ENCODE peak calls at places on chromosomes 12 and 14, in eight cellular contexts. K is mammary epithelial cell; B is colonic mucosa; H is astrocyte; F is H7; V is spleen; X is CD8-positive, alpha-beta memory T cell; I is bronchial epithelial cell. L is an unnamed sample. For H3K36me3, the result is how much of the 10 kb centered on the place peaks cover.

GRCh38 chr14:68938515-68939423 is 40.3 kb downstream of the ACTN1 start:
- DNase-seq in X (no peak), I (no peak), H (no peak), F (no peak), B (peak), V (no peak), K (no peak), L (no peak)

GRCh38 chr14:53953002-53953827 is 3.4 kb downstream of the BMP4 start:
- DNase-seq in B (peak), F (peak), X (no peak), V (peak), K (peak), I (peak), H (peak), L (peak)

GRCh38 chr14:21023817-21024667 is 819 bp downstream of the NDRG2 start:
- DNase-seq in V (no peak), K (no peak), F (peak), X (peak), I (no peak), H (no peak), B (peak), L (no peak)

GRCh38 chr12:75705749-75706719 is 194.6 kb upstream of the KRR1 start:
- DNase-seq in F (no peak), H (peak), V (no peak), B (peak), X (no peak), K (no peak), I (peak), L (peak)

GRCh38 chr12:51009038-51009437 is 17.1 kb downstream of the SLC11A2 start:
- DNase-seq in X (peak), H (no peak), F (no peak), V (peak), K (no peak), B (peak), I (no peak), L (no peak)

GRCh38 chr14:31560759-31561154 is 447 bp upstream of the NUBPL start:
- DNase-seq in H (no peak), V (no peak), K (no peak), F (peak), I (no peak), B (no peak), X (no peak), L (no peak)

GRCh38 chr14:59305836-59306555 is 117.5 kb downstream of the DAAM1 start:
- DNase-seq in B (no peak), K (no peak), H (peak), I (peak), V (no peak), X (no peak), F (no peak), L (no peak)

GRCh38 chr12:124651508-124652273 is 84.3 kb upstream of the NCOR2 start:
- DNase-seq in I (peak), B (no peak), X (no peak), F (no peak), K (no peak), V (no peak), H (no peak), L (no peak)

GRCh38 chr12:63150255-63151060 is 543 bp downstream of the AVPR1A start:
- DNase-seq in H (no peak), B (no peak), F (peak), X (no peak), K (no peak), I (no peak), V (peak), L (no peak)

GRCh38 chr14:32724864-32725550 is 213.7 kb upstream of the NPAS3 start:
- DNase-seq in F (no peak), V (no peak), H (peak), I (peak), B (no peak), K (peak), X (no peak), L (peak)

GRCh38 chr12:121252712-121253345 is 42.9 kb downstream of the P2RX4 start:
- DNase-seq in F (no peak), K (no peak), I (no peak), V (no peak), B (no peak), X (no peak), H (no peak), L (no peak)

GRCh38 chr14:105220699-105221597 is 27.4 kb upstream of the BTBD6 start:
- DNase-seq in X (no peak), V (no peak), F (no peak), B (no peak), H (no peak), K (no peak), I (no peak), L (no peak)

GRCh38 chr12:125228519-125229260 is 163.5 kb downstream of the AACS start:
- DNase-seq in V (no peak), I (no peak), X (no peak), K (no peak), H (no peak), F (peak), B (no peak), L (no peak)

GRCh38 chr14:59882957-59883356 is 12.4 kb upstream of the RTN1 start:
- DNase-seq in I (peak), F (peak), V (no peak), X (no peak), B (no peak), H (no peak), K (no peak), L (no peak)

DNA sequence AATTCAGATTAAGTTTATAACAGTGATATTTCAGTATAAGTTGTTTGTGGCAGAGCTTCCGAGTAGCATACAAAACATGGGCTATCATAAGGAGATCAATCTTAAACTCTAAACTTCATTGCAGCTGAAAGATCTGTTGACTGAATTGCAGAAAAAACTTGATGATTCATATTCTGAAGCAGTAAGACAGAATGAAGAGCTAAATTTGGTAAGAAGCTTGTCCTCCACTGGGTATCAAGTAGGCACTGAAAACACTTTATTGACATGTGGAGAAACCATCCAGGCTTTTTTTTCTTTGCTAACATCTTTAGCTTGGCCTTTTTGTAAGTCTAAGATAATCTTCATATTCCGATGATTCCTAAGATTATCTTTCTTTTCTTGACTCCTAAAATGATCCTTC is 93.0 kb downstream of the KTN1 start:
- DNase-seq in F (no peak), I (no peak), K (no peak), X (no peak), B (no peak), H (no peak), V (no peak), L (no peak)
- H3K36me3 ChIP-seq in F (under half), I (under half), K (under half), X (under half), B (under half), H (under half), V (half or more), L (under half)

GRCh38 chr12:117178745-117179144 is 11.5 kb downstream of the FBXO21 start:
- DNase-seq in X (no peak), V (no peak), B (no peak), K (no peak), I (no peak), H (no peak), F (no peak), L (no peak)
- H3K36me3 ChIP-seq in X (half or more), V (half or more), B (under half), K (under half), I (under half), H (under half), F (under half), L (under half)

GRCh38 chr14:93186461-93186860 is 1.3 kb downstream of the LYSET start:
- DNase-seq in V (no peak), H (no peak), F (no peak), I (peak), X (no peak), B (no peak), K (no peak), L (no peak)
- H3K36me3 ChIP-seq in V (under half), H (under half), F (under half), I (under half), X (under half), B (under half), K (under half), L (under half)

GRCh38 chr12:57600395-57600794 is 4.2 kb upstream of the DTX3 start:
- DNase-seq in K (no peak), X (no peak), B (no peak), F (no peak), H (no peak), V (no peak), I (no peak), L (no peak)
- H3K36me3 ChIP-seq in K (under half), X (under half), B (under half), F (under half), H (under half), V (half or more), I (under half), L (under half)

DNA sequence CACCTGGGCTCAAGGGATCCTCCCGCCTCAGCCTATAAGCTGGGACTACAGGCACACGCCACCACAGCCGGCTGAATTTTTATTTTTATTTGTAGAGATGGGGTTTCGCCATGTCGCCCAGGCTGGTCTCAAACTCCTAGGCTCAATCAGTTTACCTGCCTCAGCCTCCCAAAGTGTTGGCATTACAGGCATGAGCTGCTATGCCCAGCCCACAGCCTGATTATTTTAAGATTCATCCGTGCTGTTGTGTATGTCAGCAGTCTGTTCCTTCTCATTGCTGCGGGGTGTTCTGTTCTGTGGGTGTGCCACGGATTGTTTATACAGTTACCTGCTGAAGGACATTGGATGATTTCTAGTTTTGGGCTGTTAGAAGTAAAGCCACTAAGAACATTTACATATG is 9.6 kb upstream of the EP400 start:
- DNase-seq in X (no peak), F (no peak), K (no peak), I (peak), V (no peak), H (no peak), B (no peak), L (no peak)
- H3K36me3 ChIP-seq in X (under half), F (under half), K (under half), I (under half), V (half or more), H (under half), B (under half), L (under half)

DNA sequence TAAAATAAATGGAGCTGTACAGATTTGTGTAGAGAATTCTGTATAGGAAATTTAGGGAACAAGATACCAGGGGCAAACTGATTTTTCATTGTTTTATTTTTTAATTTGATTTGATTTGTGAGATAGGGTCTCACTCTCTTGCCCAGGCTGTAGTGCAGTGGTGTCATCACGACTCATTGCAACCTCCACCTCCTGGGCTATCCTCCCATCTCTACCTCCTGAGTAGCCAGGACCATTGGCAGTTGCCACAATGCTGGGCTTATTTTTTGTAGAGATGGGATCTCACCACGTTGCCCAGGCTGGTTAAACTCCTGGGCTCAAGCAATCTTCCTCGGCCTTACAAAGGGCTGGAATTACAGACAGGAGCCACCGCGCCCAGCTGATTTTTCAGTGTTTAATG is 18.0 kb upstream of the TBK1 start:
- DNase-seq in F (no peak), X (no peak), K (no peak), I (no peak), V (no peak), B (no peak), H (no peak), L (no peak)
- H3K36me3 ChIP-seq in F (half or more), X (under half), K (half or more), I (under half), V (half or more), B (under half), H (half or more), L (under half)

GRCh38 chr14:46051801-46052200 is 599.8 kb downstream of the RPL10L start:
- DNase-seq in I (no peak), B (no peak), V (no peak), K (no peak), F (no peak), H (peak), X (no peak), L (no peak)
- H3K36me3 ChIP-seq in I (under half), B (under half), V (under half), K (under half), F (under half), H (under half), X (under half), L (under half)

GRCh38 chr12:2667716-2668440 is 126.9 kb upstream of the FKBP4 start:
- DNase-seq in I (no peak), K (no peak), B (no peak), X (no peak), H (no peak), F (no peak), V (peak), L (no peak)

GRCh38 chr12:2664721-2665577 is 129.8 kb upstream of the FKBP4 start:
- DNase-seq in K (no peak), V (peak), B (no peak), H (no peak), F (no peak), X (no peak), I (no peak), L (no peak)

GRCh38 chr12:2668816-2669215 is 126.0 kb upstream of the FKBP4 start:
- DNase-seq in I (no peak), K (no peak), B (no peak), H (no peak), X (no peak), F (no peak), V (peak), L (no peak)

GRCh38 chr12:2666846-2667245 is 127.9 kb upstream of the FKBP4 start:
- DNase-seq in X (no peak), V (peak), H (no peak), B (no peak), K (no peak), F (no peak), I (no peak), L (no peak)

GRCh38 chr12:2666411-2666810 is 128.4 kb upstream of the FKBP4 start:
- DNase-seq in K (no peak), V (peak), B (no peak), F (no peak), I (no peak), X (no peak), H (no peak), L (no peak)
- H3K36me3 ChIP-seq in K (under half), V (under half), B (under half), F (under half), I (under half), X (under half), H (under half), L (under half)

GRCh38 chr12:56718636-56719035 is 6.5 kb downstream of the NACA start:
- DNase-seq in V (no peak), H (no peak), X (no peak), I (no peak), K (no peak), F (no peak), B (no peak), L (no peak)
- H3K36me3 ChIP-seq in V (half or more), H (under half), X (half or more), I (under half), K (under half), F (under half), B (under half), L (under half)

GRCh38 chr12:106049105-106049504 is 89.6 kb downstream of the NUAK1 start:
- DNase-seq in F (no peak), I (no peak), K (no peak), B (no peak), H (no peak), X (no peak), V (no peak), L (no peak)

GRCh38 chr12:106046947-106047346 is 91.8 kb downstream of the NUAK1 start:
- DNase-seq in B (no peak), I (no peak), H (no peak), K (no peak), F (no peak), V (no peak), X (no peak), L (no peak)

GRCh38 chr12:106046301-106046846 is 92.4 kb downstream of the NUAK1 start:
- DNase-seq in F (no peak), B (no peak), H (no peak), I (no peak), X (no peak), K (no peak), V (no peak), L (no peak)

GRCh38 chr12:106049546-106049945 is 89.2 kb downstream of the NUAK1 start:
- DNase-seq in B (no peak), V (no peak), F (no peak), I (no peak), K (no peak), X (no peak), H (no peak), L (no peak)

GRCh38 chr12:106048016-106048415 is 90.7 kb downstream of the NUAK1 start:
- DNase-seq in K (no peak), F (no peak), X (no peak), H (no peak), I (no peak), B (no peak), V (no peak), L (no peak)
- H3K36me3 ChIP-seq in K (under half), F (under half), X (under half), H (under half), I (under half), B (under half), V (under half), L (under half)